ENCODE peak calls at places on chromosome 12, in six cellular contexts. Y, Z, U, H, W and I are unnamed samples.

GRCh38 chr12:41950455-41950854 is 194.2 kb downstream of the GXYLT1 start:
- DNase-seq in Y (no peak), Z (no peak), U (no peak), H (no peak), W (no peak), I (no peak)

GRCh38 chr12:96720363-96720705 is 186.7 kb upstream of the NEDD1 start:
- DNase-seq in Y (no peak), Z (no peak), U (no peak), H (peak; percentile 56), W (no peak), I (no peak)

GRCh38 chr12:46664771-46665287 is 161.0 kb downstream of the SLC38A4 start:
- DNase-seq in Y (no peak), Z (peak; percentile 27), U (no peak), H (no peak), W (no peak), I (no peak)

GRCh38 chr12:57001448-57001906 is 4.9 kb downstream of the ZBTB39 start:
- DNase-seq in Y (peak; percentile 71), Z (peak; percentile 85), U (no peak), H (peak; percentile 78), W (peak; percentile 56), I (no peak)

GRCh38 chr12:64522316-64522715 is 70.4 kb downstream of the TBK1 start:
- DNase-seq in Y (no peak), Z (no peak), U (no peak), H (no peak), W (no peak), I (no peak)

GRCh38 chr12:828726-829395 is 76.5 kb downstream of the WNK1 start:
- DNase-seq in Y (no peak), Z (no peak), U (no peak), H (no peak), W (no peak), I (no peak)

GRCh38 chr12:107593713-107594381 is 91.8 kb upstream of the PWP1 start:
- DNase-seq in Y (no peak), Z (peak; percentile 60), U (no peak), H (no peak), W (no peak), I (no peak)

GRCh38 chr12:64001439-64001838 is 156.9 kb downstream of the SRGAP1 start:
- DNase-seq in Y (no peak), Z (no peak), U (no peak), H (no peak), W (no peak), I (no peak)

GRCh38 chr12:64173456-64173855 is 48.6 kb downstream of the KICS2 start:
- DNase-seq in Y (no peak), Z (no peak), U (no peak), H (no peak), W (no peak), I (no peak)

GRCh38 chr12:24480766-24481449 is 468.0 kb downstream of the BCAT1 start:
- DNase-seq in Y (no peak), Z (no peak), U (no peak), H (no peak), W (no peak), I (no peak)

GRCh38 chr12:119666900-119667576 is 895 bp upstream of the PRKAB1 start:
- DNase-seq in Y (no peak), Z (no peak), U (no peak), H (no peak), W (no peak), I (no peak)

DNA sequence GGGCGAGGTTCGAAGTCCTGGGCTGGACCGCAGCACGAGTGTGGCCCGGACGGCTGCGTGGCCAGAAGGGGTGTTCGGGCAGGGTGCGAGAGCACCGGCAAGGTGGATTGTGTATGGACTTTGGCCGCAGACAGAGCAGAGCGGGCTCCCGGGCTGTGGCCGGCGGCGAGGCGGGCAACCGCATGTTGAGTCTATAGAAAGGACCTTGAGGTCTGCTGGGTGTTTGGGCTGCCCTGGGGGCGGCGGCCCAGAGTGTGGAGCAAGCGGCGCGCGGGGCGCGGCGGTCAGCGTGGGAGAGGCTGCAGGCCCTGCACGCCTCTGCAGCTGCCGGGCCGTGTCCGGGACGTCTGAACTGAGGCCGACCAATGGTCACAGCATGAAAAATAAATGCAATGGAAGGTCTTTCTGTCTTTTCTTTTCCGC is 5.7 kb upstream of the HOXC9 start:
- DNase-seq in Y (no peak), Z (peak; percentile 45), U (no peak), H (no peak), W (no peak), I (no peak)
- H3K27me3 ChIP-seq in Y (peaks cover 55% of the 10 kb centered on the region), Z (peaks cover 10% of the 10 kb centered on the region), U (no peaks in the 10 kb centered on the region), H (peaks cover 100% of the 10 kb centered on the region), W (peaks cover 69% of the 10 kb centered on the region), I (peaks cover 100% of the 10 kb centered on the region)

GRCh38 chr12:32822344-32822743 is 66.6 kb upstream of the YARS2 start:
- DNase-seq in Y (no peak), Z (no peak), U (no peak), H (no peak), W (no peak), I (no peak)
- H3K27me3 ChIP-seq in Y (no peaks in the 10 kb centered on the region), Z (no peaks in the 10 kb centered on the region), U (no peaks in the 10 kb centered on the region), H (no peaks in the 10 kb centered on the region), W (no peaks in the 10 kb centered on the region), I (no peaks in the 10 kb centered on the region)

GRCh38 chr12:99985631-99986030 is 895 bp upstream of the ANKS1B start:
- DNase-seq in Y (no peak), Z (no peak), U (no peak), H (no peak), W (no peak), I (no peak)
- H3K27me3 ChIP-seq in Y (no peaks in the 10 kb centered on the region), Z (peaks cover 17% of the 10 kb centered on the region), U (no peaks in the 10 kb centered on the region), H (no peaks in the 10 kb centered on the region), W (no peaks in the 10 kb centered on the region), I (no peaks in the 10 kb centered on the region)

DNA sequence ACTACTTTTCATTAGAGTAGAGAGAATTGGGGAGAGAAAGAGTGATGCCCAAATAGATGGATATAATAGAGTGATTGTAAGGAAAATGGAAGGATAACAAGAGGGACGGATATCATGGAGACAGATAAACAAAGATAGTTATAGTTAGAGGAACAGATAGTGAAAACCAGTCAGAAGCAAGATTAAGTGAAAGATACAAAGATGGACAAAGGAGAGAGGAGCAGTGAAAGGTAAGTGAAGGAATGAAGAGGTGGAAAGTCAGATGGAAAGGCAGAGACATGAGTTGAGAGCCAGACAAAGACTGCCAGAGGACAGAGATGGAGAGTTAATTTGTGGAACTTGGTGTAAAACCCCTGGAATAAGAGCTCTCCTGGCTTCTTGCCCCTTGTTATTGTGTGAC is 59.2 kb upstream of the CISTR start:
- DNase-seq in Y (no peak), Z (no peak), U (no peak), H (no peak), W (no peak), I (no peak)
- H3K27me3 ChIP-seq in Y (peaks cover 3% of the 10 kb centered on the region), Z (peaks cover 18% of the 10 kb centered on the region), U (peaks cover 50% of the 10 kb centered on the region), H (peaks cover 30% of the 10 kb centered on the region), W (peaks cover 28% of the 10 kb centered on the region), I (no peaks in the 10 kb centered on the region)

GRCh38 chr12:130225347-130225746 is 63.1 kb downstream of the FZD10 start:
- DNase-seq in Y (no peak), Z (no peak), U (no peak), H (no peak), W (no peak), I (no peak)
- H3K27me3 ChIP-seq in Y (no peaks in the 10 kb centered on the region), Z (peaks cover 4% of the 10 kb centered on the region), U (no peaks in the 10 kb centered on the region), H (peaks cover 31% of the 10 kb centered on the region), W (peaks cover 6% of the 10 kb centered on the region), I (no peaks in the 10 kb centered on the region)

DNA sequence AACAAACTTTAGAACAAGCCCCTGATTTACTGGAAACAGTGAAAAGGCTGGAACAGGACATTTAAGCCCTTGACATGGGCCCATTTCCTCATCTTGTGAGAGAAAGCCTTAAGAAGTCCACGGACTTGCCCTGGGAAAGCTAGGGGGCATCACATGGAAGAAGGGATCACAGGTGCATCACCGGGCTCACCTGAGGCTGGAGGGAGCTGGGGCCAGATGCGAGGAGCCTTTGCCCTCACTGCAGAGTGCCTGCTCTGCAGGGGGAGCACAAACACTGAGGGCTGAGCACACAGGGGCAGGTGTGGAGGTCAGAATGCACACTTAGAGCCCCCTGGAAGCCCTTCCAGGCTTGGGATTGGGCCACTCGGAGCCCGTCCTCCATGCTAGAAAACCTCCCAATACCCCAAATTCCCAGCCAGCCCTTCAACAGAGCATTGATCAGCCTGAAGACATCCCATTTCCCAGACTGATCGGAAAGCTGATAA is 5.2 kb upstream of the KRT1 start:
- DNase-seq in Y (no peak), Z (no peak), U (no peak), H (no peak), W (no peak), I (no peak)
- H3K27me3 ChIP-seq in Y (no peaks in the 10 kb centered on the region), Z (peaks cover 53% of the 10 kb centered on the region), U (peaks cover 59% of the 10 kb centered on the region), H (peaks cover 49% of the 10 kb centered on the region), W (peaks cover 29% of the 10 kb centered on the region), I (no peaks in the 10 kb centered on the region)